ENCODE peak calls at places on chromosomes 3 and 15, in seven cellular contexts. One of them, this sample, is unnamed. For H3K4me1, the result is how much of the 10 kb centered on the place peaks cover.

GRCh38 chr3:192079098-192079497 is 618.1 kb downstream of the PYDC2 start:
- DNase-seq in ovary: no peak
- DNase-seq in stomach: no peak
- DNase-seq in transverse colon: no peak
- DNase-seq in A549: no peak
- DNase-seq in sigmoid colon: no peak
- DNase-seq in heart left ventricle: no peak
- DNase-seq in this sample: no peak

GRCh38 chr3:67723863-67724262 is 69.5 kb upstream of the SUCLG2 start:
- DNase-seq in ovary: no peak
- DNase-seq in stomach: no peak
- DNase-seq in transverse colon: no peak
- DNase-seq in A549: no peak
- DNase-seq in sigmoid colon: no peak
- DNase-seq in heart left ventricle: no peak
- DNase-seq in this sample: no peak

GRCh38 chr3:112101946-112102345 is 15.8 kb downstream of the C3orf52 start:
- DNase-seq in ovary: no peak
- DNase-seq in stomach: no peak
- DNase-seq in transverse colon: no peak
- DNase-seq in A549: no peak
- DNase-seq in sigmoid colon: no peak
- DNase-seq in heart left ventricle: no peak
- DNase-seq in this sample: no peak

GRCh38 chr3:65582012-65582717 is 456.6 kb downstream of the MAGI1 start:
- DNase-seq in ovary: no peak
- DNase-seq in stomach: no peak
- DNase-seq in transverse colon: no peak
- DNase-seq in A549: no peak
- DNase-seq in sigmoid colon: no peak
- DNase-seq in heart left ventricle: no peak
- DNase-seq in this sample: no peak

GRCh38 chr3:183266454-183266853 is 13.4 kb downstream of the B3GNT5 start:
- DNase-seq in ovary: no peak
- DNase-seq in stomach: no peak
- DNase-seq in transverse colon: no peak
- DNase-seq in A549: no peak
- DNase-seq in sigmoid colon: no peak
- DNase-seq in heart left ventricle: no peak
- DNase-seq in this sample: no peak

GRCh38 chr15:90191795-90192494 is 9.2 kb upstream of the SEMA4B start:
- DNase-seq in ovary: peak
- DNase-seq in stomach: peak
- DNase-seq in transverse colon: peak
- DNase-seq in A549: no peak
- DNase-seq in sigmoid colon: peak
- DNase-seq in heart left ventricle: peak
- DNase-seq in this sample: no peak

GRCh38 chr3:109195812-109196211 is 59.3 kb downstream of the C3orf85 start:
- DNase-seq in ovary: no peak
- DNase-seq in stomach: no peak
- DNase-seq in transverse colon: no peak
- DNase-seq in A549: peak
- DNase-seq in sigmoid colon: no peak
- DNase-seq in heart left ventricle: no peak
- DNase-seq in this sample: no peak

GRCh38 chr3:111667621-111668239 is 72.6 kb upstream of the ZBED2 start:
- DNase-seq in ovary: no peak
- DNase-seq in stomach: no peak
- DNase-seq in transverse colon: peak
- DNase-seq in A549: no peak
- DNase-seq in sigmoid colon: no peak
- DNase-seq in heart left ventricle: no peak
- DNase-seq in this sample: no peak

GRCh38 chr3:134312072-134312872 is 61.6 kb upstream of the RYK start:
- DNase-seq in ovary: no peak
- DNase-seq in stomach: peak
- DNase-seq in transverse colon: no peak
- DNase-seq in A549: no peak
- DNase-seq in sigmoid colon: no peak
- DNase-seq in heart left ventricle: no peak
- DNase-seq in this sample: peak

GRCh38 chr15:44657378-44657777 is 6.1 kb downstream of the SPG11 start:
- DNase-seq in ovary: no peak
- DNase-seq in stomach: no peak
- DNase-seq in transverse colon: no peak
- DNase-seq in A549: no peak
- DNase-seq in sigmoid colon: no peak
- DNase-seq in heart left ventricle: no peak
- DNase-seq in this sample: no peak

GRCh38 chr3:41116851-41117250 is 82.5 kb upstream of the CTNNB1 start:
- DNase-seq in ovary: no peak
- DNase-seq in stomach: no peak
- DNase-seq in transverse colon: no peak
- DNase-seq in A549: no peak
- DNase-seq in sigmoid colon: no peak
- DNase-seq in heart left ventricle: no peak
- DNase-seq in this sample: no peak

GRCh38 chr15:73752817-73753214 is 335 bp downstream of the INSYN1 start:
- DNase-seq in ovary: peak
- DNase-seq in stomach: no peak
- DNase-seq in transverse colon: no peak
- DNase-seq in A549: peak
- DNase-seq in sigmoid colon: no peak
- DNase-seq in heart left ventricle: no peak
- DNase-seq in this sample: no peak

GRCh38 chr15:63971427-63971805 is 74.9 kb downstream of the DAPK2 start:
- DNase-seq in ovary: no peak
- DNase-seq in stomach: no peak
- DNase-seq in transverse colon: peak
- DNase-seq in A549: no peak
- DNase-seq in sigmoid colon: no peak
- DNase-seq in heart left ventricle: no peak
- DNase-seq in this sample: no peak

GRCh38 chr3:170064108-170064507 is 26.3 kb downstream of the GPR160 start:
- DNase-seq in ovary: no peak
- DNase-seq in stomach: no peak
- DNase-seq in transverse colon: no peak
- DNase-seq in A549: no peak
- DNase-seq in sigmoid colon: no peak
- DNase-seq in heart left ventricle: no peak
- DNase-seq in this sample: no peak

GRCh38 chr3:67463656-67464055 is 190.8 kb downstream of the SUCLG2 start:
- DNase-seq in ovary: no peak
- DNase-seq in stomach: no peak
- DNase-seq in transverse colon: no peak
- DNase-seq in A549: no peak
- DNase-seq in sigmoid colon: no peak
- DNase-seq in heart left ventricle: no peak
- DNase-seq in this sample: no peak

GRCh38 chr3:43176666-43177065 is 70.8 kb upstream of the POMGNT2 start:
- DNase-seq in ovary: no peak
- DNase-seq in stomach: no peak
- DNase-seq in transverse colon: no peak
- DNase-seq in A549: no peak
- DNase-seq in sigmoid colon: no peak
- DNase-seq in heart left ventricle: no peak
- DNase-seq in this sample: no peak

GRCh38 chr3:177804032-177804431 is 606.8 kb upstream of the TBL1XR1 start:
- DNase-seq in ovary: no peak
- DNase-seq in stomach: no peak
- DNase-seq in transverse colon: no peak
- DNase-seq in A549: no peak
- DNase-seq in sigmoid colon: no peak
- DNase-seq in heart left ventricle: no peak
- DNase-seq in this sample: no peak

GRCh38 chr15:38220874-38221273 is 31.8 kb upstream of the SPRED1 start:
- DNase-seq in ovary: no peak
- DNase-seq in stomach: no peak
- DNase-seq in transverse colon: no peak
- DNase-seq in A549: no peak
- DNase-seq in sigmoid colon: no peak
- DNase-seq in heart left ventricle: no peak
- DNase-seq in this sample: no peak

GRCh38 chr3:193788189-193788946 is 195.4 kb downstream of the OPA1 start:
- DNase-seq in ovary: peak
- DNase-seq in stomach: peak
- DNase-seq in transverse colon: peak
- DNase-seq in A549: peak
- DNase-seq in sigmoid colon: peak
- DNase-seq in heart left ventricle: peak
- DNase-seq in this sample: no peak

GRCh38 chr15:48643776-48644497 is 1.6 kb downstream of the FBN1 start:
- DNase-seq in ovary: no peak
- DNase-seq in stomach: no peak
- DNase-seq in transverse colon: no peak
- DNase-seq in A549: no peak
- DNase-seq in sigmoid colon: no peak
- DNase-seq in heart left ventricle: no peak
- DNase-seq in this sample: no peak

GRCh38 chr15:76753771-76754170 is 151.4 kb downstream of the SCAPER start:
- DNase-seq in ovary: no peak
- DNase-seq in stomach: no peak
- DNase-seq in transverse colon: no peak
- DNase-seq in A549: no peak
- DNase-seq in sigmoid colon: no peak
- DNase-seq in heart left ventricle: no peak
- DNase-seq in this sample: no peak

GRCh38 chr3:137514853-137515252 is 249.3 kb upstream of the SOX14 start:
- DNase-seq in ovary: no peak
- DNase-seq in stomach: no peak
- DNase-seq in transverse colon: no peak
- DNase-seq in A549: no peak
- DNase-seq in sigmoid colon: no peak
- DNase-seq in heart left ventricle: no peak
- DNase-seq in this sample: no peak
- H3K4me1 ChIP-seq in ovary: under half
- H3K4me1 ChIP-seq in stomach: under half
- H3K4me1 ChIP-seq in transverse colon: under half
- H3K4me1 ChIP-seq in A549: under half
- H3K4me1 ChIP-seq in sigmoid colon: under half
- H3K4me1 ChIP-seq in heart left ventricle: under half
- H3K4me1 ChIP-seq in this sample: under half

GRCh38 chr3:9397331-9397910 is at the start of gene SETD5:
- DNase-seq in ovary: peak
- DNase-seq in stomach: peak
- DNase-seq in transverse colon: peak
- DNase-seq in A549: peak
- DNase-seq in sigmoid colon: peak
- DNase-seq in heart left ventricle: peak
- DNase-seq in this sample: peak

GRCh38 chr3:9397911-9398714 is 698 bp downstream of the SETD5 start:
- DNase-seq in ovary: peak
- DNase-seq in stomach: peak
- DNase-seq in transverse colon: peak
- DNase-seq in A549: no peak
- DNase-seq in sigmoid colon: peak
- DNase-seq in heart left ventricle: peak
- DNase-seq in this sample: no peak

GRCh38 chr3:9395570-9396300 is 1.7 kb upstream of the SETD5 start:
- DNase-seq in ovary: no peak
- DNase-seq in stomach: no peak
- DNase-seq in transverse colon: no peak
- DNase-seq in A549: no peak
- DNase-seq in sigmoid colon: no peak
- DNase-seq in heart left ventricle: no peak
- DNase-seq in this sample: no peak

GRCh38 chr3:9396301-9396631 is 1.1 kb upstream of the SETD5 start:
- DNase-seq in ovary: peak
- DNase-seq in stomach: peak
- DNase-seq in transverse colon: peak
- DNase-seq in A549: peak
- DNase-seq in sigmoid colon: peak
- DNase-seq in heart left ventricle: peak
- DNase-seq in this sample: peak

DNA sequence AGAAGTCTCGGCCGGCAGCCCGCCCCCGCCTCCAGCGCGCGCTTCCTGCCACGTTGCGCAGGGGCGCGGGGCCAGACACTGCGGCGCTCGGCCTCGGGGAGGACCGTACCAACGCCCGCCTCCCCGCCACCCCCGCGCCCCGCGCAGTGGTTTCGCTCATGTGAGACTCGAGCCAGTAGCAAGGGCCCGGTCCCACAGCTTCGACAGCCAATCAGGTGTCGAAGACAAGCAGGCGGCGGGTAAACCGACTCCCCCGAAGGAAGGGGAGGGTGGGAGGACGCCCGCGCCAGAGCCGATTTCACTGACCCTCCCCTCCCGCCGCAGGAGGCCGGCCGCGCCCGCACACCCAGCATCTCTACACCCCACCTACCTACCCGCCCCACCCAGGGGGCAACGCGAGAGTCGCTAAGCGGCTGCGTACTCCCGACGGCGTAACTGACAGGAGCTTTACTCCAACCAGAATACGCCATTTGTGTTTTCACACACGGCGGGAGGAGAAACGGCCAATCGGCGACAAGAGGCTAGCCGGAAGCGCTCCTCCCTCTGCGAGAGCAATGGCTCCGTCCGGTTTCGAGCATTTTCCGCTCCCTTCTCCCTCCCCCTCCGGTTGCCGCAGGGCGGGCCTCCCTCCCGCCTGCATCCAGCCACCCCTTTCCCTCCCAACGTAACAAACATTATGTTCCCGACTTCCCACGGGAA is 634 bp upstream of the SETD5 start:
- DNase-seq in ovary: peak
- DNase-seq in stomach: peak
- DNase-seq in transverse colon: peak
- DNase-seq in A549: peak
- DNase-seq in sigmoid colon: peak
- DNase-seq in heart left ventricle: peak
- DNase-seq in this sample: peak
- TF ChIP-seq POLR2A in ovary: no peak
- TF ChIP-seq POLR2A in stomach: no peak
- TF ChIP-seq POLR2A in transverse colon: no peak
- TF ChIP-seq POLR2A in A549: peak
- TF ChIP-seq POLR2A in sigmoid colon: no peak
- TF ChIP-seq POLR2A in heart left ventricle: peak
- TF ChIP-seq POLR2A in this sample: no peak

GRCh38 chr3:51141573-51141972 is 243.5 kb upstream of the MANF start:
- DNase-seq in ovary: no peak
- DNase-seq in stomach: no peak
- DNase-seq in transverse colon: no peak
- DNase-seq in A549: no peak
- DNase-seq in sigmoid colon: no peak
- DNase-seq in heart left ventricle: no peak
- DNase-seq in this sample: no peak
- TF ChIP-seq CTCF in ovary: no peak
- TF ChIP-seq CTCF in stomach: no peak
- TF ChIP-seq CTCF in transverse colon: no peak
- TF ChIP-seq CTCF in A549: no peak
- TF ChIP-seq CTCF in sigmoid colon: no peak
- TF ChIP-seq CTCF in heart left ventricle: no peak
- TF ChIP-seq CTCF in this sample: no peak

DNA sequence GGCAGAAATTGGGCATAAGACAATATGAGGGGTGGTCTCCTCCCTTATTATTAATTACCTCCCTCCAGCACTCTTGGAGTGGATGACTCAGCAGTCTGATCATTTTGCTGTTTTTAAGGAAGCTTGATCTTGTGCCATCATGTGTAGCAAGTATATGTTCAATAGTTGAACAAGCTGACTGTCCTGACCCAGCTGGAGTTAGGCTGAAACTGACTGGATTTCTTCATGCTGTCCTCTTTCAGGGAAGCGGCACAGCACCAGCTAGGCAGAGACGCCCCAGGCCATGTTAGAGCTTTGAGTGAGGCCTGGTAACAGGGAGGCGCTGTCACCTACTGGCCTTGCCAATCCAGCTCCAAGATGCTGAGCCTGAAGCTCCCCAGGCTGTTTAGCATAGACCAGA is 54.4 kb upstream of the KIF23 start:
- DNase-seq in ovary: no peak
- DNase-seq in stomach: no peak
- DNase-seq in transverse colon: no peak
- DNase-seq in A549: no peak
- DNase-seq in sigmoid colon: no peak
- DNase-seq in heart left ventricle: no peak
- DNase-seq in this sample: no peak
- H3K4me1 ChIP-seq in ovary: under half
- H3K4me1 ChIP-seq in stomach: under half
- H3K4me1 ChIP-seq in transverse colon: under half
- H3K4me1 ChIP-seq in A549: under half
- H3K4me1 ChIP-seq in sigmoid colon: under half
- H3K4me1 ChIP-seq in heart left ventricle: under half
- H3K4me1 ChIP-seq in this sample: under half

This sample was measured in esophagus muscularis mucosa.